ENCODE peak calls at places on chromosomes 13 and 19, in five cellular contexts. W is stimulated activated naive CD8-positive, alpha-beta T cell treated with anti-CD3 and anti-CD28 coated beads, Interleukin-15, Interleukin-2, amounts not matched to agents 100 U/mL and 50 U/mL, for 24 hours; E is GM13976; R is left ventricle myocardium superior; J is NCI-H187. F is an unnamed sample.

GRCh38 chr13:37679043-37679442 is 80.5 kb upstream of the POSTN start:
- DNase-seq in W (no peak), E (no peak), R (no peak), J (no peak), F (no peak)

GRCh38 chr13:40172149-40172591 is 494.3 kb downstream of the FOXO1 start:
- DNase-seq in W (no peak), E (no peak), R (no peak), J (no peak), F (peak)

GRCh38 chr13:96948127-96948526 is 46.1 kb downstream of the OXGR1 start:
- DNase-seq in W (no peak), E (no peak), R (no peak), J (no peak), F (no peak)

GRCh38 chr13:20017365-20017711 is 58.8 kb downstream of the ZMYM2 start:
- DNase-seq in W (no peak), E (no peak), R (no peak), J (no peak), F (no peak)

GRCh38 chr13:87084192-87084591 is 587.0 kb upstream of the SLITRK5 start:
- DNase-seq in W (no peak), E (no peak), R (no peak), J (no peak), F (no peak)

GRCh38 chr19:604355-604754 is 14.7 kb downstream of the HCN2 start:
- DNase-seq in W (peak), E (peak), R (no peak), J (no peak), F (peak)

GRCh38 chr19:2431318-2432055 is 4.1 kb upstream of the TIMM13 start:
- DNase-seq in W (no peak), E (no peak), R (no peak), J (no peak), F (no peak)

GRCh38 chr19:18380843-18381242 is 5.1 kb upstream of the GDF15 start:
- DNase-seq in W (no peak), E (no peak), R (no peak), J (no peak), F (no peak)

F was measured in iPS-NIHi11.